ENCODE peak calls at places on chromosomes 2 and 18, in six cellular contexts. V is neuronal stem cell, Q is heart right ventricle, F is right atrium auricular region, B is GM12878, N is OCI-LY7. U is an unnamed sample.

GRCh38 chr2:182372661-182373060 is 54.2 kb downstream of the PDE1A start:
- DNase-seq in V (no peak), Q (no peak), F (peak; percentile 68), B (no peak), N (no peak), U (no peak)

GRCh38 chr2:86274265-86274917 is 63.0 kb downstream of the REEP1 start:
- DNase-seq in V (no peak), Q (no peak), F (no peak), B (peak; percentile 56), N (no peak), U (no peak)

GRCh38 chr2:26887142-26887541 is 39.2 kb downstream of the DPYSL5 start:
- DNase-seq in V (no peak), Q (peak; percentile 45), F (peak; percentile 30), B (no peak), N (peak; percentile 43), U (no peak)

GRCh38 chr18:72762505-72763122 is 105.2 kb downstream of the NETO1 start:
- DNase-seq in V (peak; percentile 56), Q (no peak), F (no peak), B (peak; percentile 12), N (peak; percentile 30), U (no peak)

GRCh38 chr2:66443183-66443976 is 8.5 kb downstream of the MEIS1 start:
- DNase-seq in V (no peak), Q (peak; percentile 16), F (no peak), B (no peak), N (no peak), U (no peak)

GRCh38 chr2:179856205-179856604 is 5.2 kb downstream of the ZNF385B start:
- DNase-seq in V (no peak), Q (no peak), F (no peak), B (no peak), N (peak; percentile 69), U (no peak)

GRCh38 chr2:46863895-46864294 is 51.7 kb downstream of the MCFD2 start:
- DNase-seq in V (no peak), Q (no peak), F (no peak), B (no peak), N (no peak), U (no peak)

GRCh38 chr2:191178806-191179514 is 28.2 kb upstream of the STAT4 start:
- DNase-seq in V (no peak), Q (peak; percentile 18), F (peak; percentile 89), B (no peak), N (no peak), U (no peak)

GRCh38 chr2:28544915-28545589 is 49.2 kb downstream of the PLB1 start:
- DNase-seq in V (no peak), Q (no peak), F (no peak), B (no peak), N (no peak), U (no peak)

GRCh38 chr2:227186751-227187150 is 22.3 kb downstream of the COL4A3 start:
- DNase-seq in V (no peak), Q (no peak), F (no peak), B (no peak), N (peak; percentile 10), U (no peak)

GRCh38 chr18:2908946-2909335 is 62.1 kb downstream of the EMILIN2 start:
- DNase-seq in V (no peak), Q (no peak), F (peak; percentile 53), B (no peak), N (no peak), U (no peak)
- H3K4me1 ChIP-seq in V (no peaks in the 10 kb centered on the region), Q (peaks cover 9% of the 10 kb centered on the region), F (peaks cover 27% of the 10 kb centered on the region), B (no peaks in the 10 kb centered on the region), N (peaks cover 7% of the 10 kb centered on the region), U (peaks cover 11% of the 10 kb centered on the region)

DNA sequence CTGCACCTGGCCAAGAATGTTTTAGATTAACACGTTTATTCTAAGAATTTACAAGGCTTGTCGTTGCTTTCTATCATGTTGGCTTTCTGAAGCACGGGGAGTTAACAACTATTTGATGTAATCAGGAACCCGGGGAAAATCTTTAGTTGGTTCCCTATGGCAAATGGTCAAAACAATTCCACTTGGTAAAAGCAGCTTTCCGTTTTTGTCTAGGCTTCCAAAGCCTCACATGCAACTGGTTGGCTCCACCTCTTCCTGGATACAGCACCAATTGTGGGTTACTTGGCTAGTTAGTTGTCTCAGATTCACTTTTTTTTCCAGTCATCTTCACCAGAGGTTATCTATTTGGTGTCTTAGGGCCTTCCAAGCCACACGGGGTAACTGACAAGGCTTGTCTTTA is 2.8 kb downstream of the COLEC12 start:
- DNase-seq in V (no peak), Q (no peak), F (no peak), B (no peak), N (no peak), U (no peak)
- H3K4me1 ChIP-seq in V (no peaks in the 10 kb centered on the region), Q (peaks cover 15% of the 10 kb centered on the region), F (peaks cover 13% of the 10 kb centered on the region), B (no peaks in the 10 kb centered on the region), N (no peaks in the 10 kb centered on the region), U (no peaks in the 10 kb centered on the region)

DNA sequence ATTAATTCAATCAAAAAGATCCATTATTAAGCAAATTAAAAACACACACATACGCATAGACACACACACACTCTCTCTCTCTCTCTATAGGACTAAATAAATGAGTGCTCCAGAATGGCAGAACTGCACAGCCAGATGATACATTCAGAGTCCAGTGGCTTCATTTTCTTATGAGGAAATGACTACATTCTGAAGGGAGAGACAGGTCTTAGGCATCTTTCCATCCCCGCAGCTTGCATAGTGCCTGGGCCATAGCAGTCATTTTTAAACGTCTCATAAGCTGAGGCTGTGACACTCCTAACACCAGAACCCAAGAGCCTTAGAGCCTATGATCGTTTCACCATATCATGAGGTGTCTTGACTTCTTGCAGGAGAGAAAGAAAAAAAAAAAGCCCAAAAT is 31.1 kb downstream of the FEZ2 start:
- DNase-seq in V (no peak), Q (no peak), F (no peak), B (no peak), N (no peak), U (no peak)
- H3K4me1 ChIP-seq in V (no peaks in the 10 kb centered on the region), Q (no peaks in the 10 kb centered on the region), F (no peaks in the 10 kb centered on the region), B (no peaks in the 10 kb centered on the region), N (no peaks in the 10 kb centered on the region), U (no peaks in the 10 kb centered on the region)

GRCh38 chr2:122023059-122023879 is 267.8 kb downstream of the TSN start:
- DNase-seq in V (no peak), Q (no peak), F (no peak), B (no peak), N (no peak), U (no peak)
- H3K4me1 ChIP-seq in V (no peaks in the 10 kb centered on the region), Q (no peaks in the 10 kb centered on the region), F (no peaks in the 10 kb centered on the region), B (no peaks in the 10 kb centered on the region), N (no peaks in the 10 kb centered on the region), U (no peaks in the 10 kb centered on the region)

GRCh38 chr18:54995421-54995820 is 36.2 kb upstream of the CCDC68 start:
- DNase-seq in V (no peak), Q (no peak), F (no peak), B (no peak), N (no peak), U (no peak)
- H3K4me1 ChIP-seq in V (no peaks in the 10 kb centered on the region), Q (no peaks in the 10 kb centered on the region), F (no peaks in the 10 kb centered on the region), B (no peaks in the 10 kb centered on the region), N (no peaks in the 10 kb centered on the region), U (no peaks in the 10 kb centered on the region)

DNA sequence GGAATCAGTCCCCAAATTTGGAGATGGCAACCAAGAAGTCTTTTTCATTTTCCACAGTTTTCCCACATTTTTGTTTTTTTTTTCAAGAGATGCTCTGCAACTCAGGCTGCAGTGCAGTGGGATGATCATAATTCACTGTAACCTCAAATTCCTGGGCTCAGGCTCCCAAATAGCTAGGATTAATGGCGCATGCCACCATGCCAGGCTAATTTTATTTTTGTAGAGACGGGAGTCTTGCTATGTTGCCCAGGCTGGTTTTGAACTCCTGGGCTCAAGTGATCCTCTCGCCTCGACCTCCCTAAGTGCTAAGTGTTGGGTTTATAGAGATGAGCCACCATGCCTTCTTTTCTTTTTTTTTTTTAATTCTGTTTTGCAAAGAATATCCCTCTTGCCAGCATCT is 35.2 kb downstream of the PCBP1 start:
- DNase-seq in V (no peak), Q (no peak), F (no peak), B (no peak), N (no peak), U (no peak)
- H3K4me1 ChIP-seq in V (peaks cover 18% of the 10 kb centered on the region), Q (peaks cover 16% of the 10 kb centered on the region), F (peaks cover 30% of the 10 kb centered on the region), B (peaks cover 77% of the 10 kb centered on the region), N (peaks cover 98% of the 10 kb centered on the region), U (peaks cover 42% of the 10 kb centered on the region)

GRCh38 chr2:9638532-9638931 is 7.7 kb upstream of the YWHAQ start:
- DNase-seq in V (no peak), Q (peak; percentile 82), F (peak; percentile 86), B (no peak), N (no peak), U (no peak)

GRCh38 chr2:9641641-9642040 is 10.8 kb upstream of the YWHAQ start:
- DNase-seq in V (no peak), Q (no peak), F (no peak), B (no peak), N (no peak), U (no peak)

GRCh38 chr2:9640403-9641104 is 9.8 kb upstream of the YWHAQ start:
- DNase-seq in V (no peak), Q (no peak), F (no peak), B (no peak), N (no peak), U (no peak)

GRCh38 chr2:9639000-9639602 is 8.3 kb upstream of the YWHAQ start:
- DNase-seq in V (no peak), Q (no peak), F (peak; percentile 55), B (no peak), N (no peak), U (no peak)

DNA sequence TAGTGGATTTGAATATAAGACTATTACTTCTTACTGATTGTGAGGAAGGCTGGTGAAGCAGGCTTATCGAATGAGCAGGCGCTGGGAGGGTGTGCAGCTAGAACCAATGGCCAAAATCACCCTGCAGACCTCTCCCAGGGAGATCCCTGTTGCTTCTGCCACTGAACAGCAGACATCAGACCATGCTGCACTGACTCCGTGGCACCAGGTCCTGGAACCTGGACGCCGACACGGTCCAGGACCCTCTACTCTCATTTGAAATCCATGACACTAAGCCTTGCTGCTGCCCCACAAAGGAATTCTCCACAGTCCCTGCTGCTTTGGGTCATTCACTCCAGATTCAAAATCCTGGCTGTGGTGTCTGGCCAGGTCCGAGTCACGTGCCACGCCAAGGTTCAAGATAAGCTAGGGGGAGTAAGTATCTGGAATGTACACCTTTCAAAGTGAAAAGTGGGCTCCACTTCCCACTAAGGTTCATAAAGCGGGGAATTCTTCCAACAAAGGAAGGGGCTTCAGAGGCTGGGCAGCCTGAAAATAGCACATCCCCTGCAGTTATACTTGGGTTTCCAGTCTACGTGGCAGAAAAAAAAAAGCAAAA is 9.0 kb upstream of the YWHAQ start:
- DNase-seq in V (no peak), Q (no peak), F (peak; percentile 52), B (no peak), N (no peak), U (no peak)
- H3K4me1 ChIP-seq in V (peaks cover 20% of the 10 kb centered on the region), Q (peaks cover 16% of the 10 kb centered on the region), F (peaks cover 25% of the 10 kb centered on the region), B (peaks cover 17% of the 10 kb centered on the region), N (no peaks in the 10 kb centered on the region), U (no peaks in the 10 kb centered on the region)